ENCODE peak calls at places on chromosomes 12 and 14, in eight cellular contexts. J, L, D, H, Z, S, E and Q are unnamed samples. For H3K4me1, the result is how much of the 10 kb centered on the place peaks cover.

GRCh38 chr14:28577711-28578131 is 188.9 kb upstream of the FOXG1 start:
- DNase-seq in J (no peak), L (no peak), D (no peak), H (no peak), Z (no peak), S (no peak), E (peak), Q (no peak)

GRCh38 chr12:32126720-32127119 is 20.1 kb downstream of the BICD1 start:
- DNase-seq in J (no peak), L (no peak), D (no peak), H (no peak), Z (no peak), S (no peak), E (no peak), Q (no peak)

GRCh38 chr14:29035129-29035528 is 268.5 kb downstream of the FOXG1 start:
- DNase-seq in J (no peak), L (no peak), D (no peak), H (no peak), Z (no peak), S (no peak), E (no peak), Q (no peak)

GRCh38 chr12:66367015-66367667 is 64.8 kb downstream of the HELB start:
- DNase-seq in J (no peak), L (no peak), D (no peak), H (no peak), Z (no peak), S (no peak), E (no peak), Q (no peak)

GRCh38 chr12:26121323-26121740 is 3.5 kb downstream of the BHLHE41 start:
- DNase-seq in J (no peak), L (no peak), D (no peak), H (no peak), Z (no peak), S (no peak), E (no peak), Q (no peak)

GRCh38 chr12:90013409-90013808 is 304.8 kb upstream of the ATP2B1 start:
- DNase-seq in J (no peak), L (no peak), D (no peak), H (peak), Z (no peak), S (no peak), E (peak), Q (no peak)

GRCh38 chr12:42969357-42969756 is 379.8 kb upstream of the PRICKLE1 start:
- DNase-seq in J (no peak), L (no peak), D (no peak), H (no peak), Z (no peak), S (no peak), E (peak), Q (no peak)

GRCh38 chr14:22837750-22838538 is 1.6 kb downstream of the MMP14 start:
- DNase-seq in J (no peak), L (no peak), D (no peak), H (no peak), Z (peak), S (peak), E (no peak), Q (no peak)

GRCh38 chr12:14771651-14772137 is 31.6 kb downstream of the WBP11 start:
- DNase-seq in J (no peak), L (no peak), D (no peak), H (peak), Z (no peak), S (no peak), E (peak), Q (no peak)

GRCh38 chr12:90027889-90028570 is 319.4 kb upstream of the ATP2B1 start:
- DNase-seq in J (no peak), L (no peak), D (no peak), H (no peak), Z (no peak), S (no peak), E (no peak), Q (no peak)

GRCh38 chr12:851913-852312 is 97.6 kb downstream of the RAD52 start:
- DNase-seq in J (no peak), L (no peak), D (no peak), H (no peak), Z (no peak), S (no peak), E (peak), Q (no peak)

GRCh38 chr12:68189766-68190700 is 30.5 kb upstream of the IFNG start:
- DNase-seq in J (no peak), L (no peak), D (no peak), H (peak), Z (no peak), S (no peak), E (no peak), Q (no peak)

DNA sequence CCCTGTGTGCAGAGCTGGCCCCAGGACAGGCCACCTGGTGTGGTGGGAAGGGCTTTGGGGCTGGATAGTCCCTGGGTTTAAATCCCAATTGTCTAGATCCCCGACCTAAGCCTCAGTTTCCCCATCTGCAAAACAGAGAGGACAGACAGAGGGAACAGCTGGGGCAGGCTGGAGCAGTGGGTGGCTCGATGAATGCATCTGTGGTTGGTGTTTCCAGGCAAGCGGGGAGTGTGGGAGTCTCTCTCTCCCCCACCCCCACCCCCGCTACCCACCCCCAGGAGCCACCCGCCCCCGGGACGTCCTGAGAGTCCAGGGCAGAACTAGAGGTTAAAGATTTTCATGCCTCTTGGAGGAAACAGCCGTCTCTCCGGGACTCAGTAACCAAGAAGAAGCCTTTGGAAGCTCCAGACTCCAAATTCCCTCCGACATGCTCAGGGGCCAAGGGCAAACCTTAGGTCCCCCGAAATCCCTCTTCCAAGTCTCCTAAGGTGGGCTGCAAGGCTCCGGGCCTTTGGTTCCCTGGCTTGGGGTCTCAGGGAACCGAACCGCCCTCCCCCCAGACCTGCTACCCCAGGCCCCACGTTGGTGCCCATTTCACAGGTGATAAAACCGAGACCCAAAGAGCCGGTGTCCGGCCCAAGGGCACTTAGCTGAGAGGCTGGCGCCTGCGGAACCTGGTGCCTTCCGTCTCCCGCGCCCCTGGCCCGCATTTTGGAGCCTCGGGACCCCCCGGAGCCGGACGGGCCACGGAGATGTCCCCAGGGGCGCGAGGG is 478 bp downstream of the TRPV4 start:
- DNase-seq in J (no peak), L (no peak), D (no peak), H (no peak), Z (no peak), S (no peak), E (no peak), Q (no peak)
- H3K4me3 ChIP-seq in J (peak), L (peak), D (peak), H (no peak), Z (peak), S (no peak), E (no peak), Q (peak)

GRCh38 chr12:57897296-57897974 is 43.9 kb upstream of the ATP23 start:
- DNase-seq in J (no peak), L (no peak), D (no peak), H (peak), Z (no peak), S (no peak), E (no peak), Q (no peak)
- H3K4me1 ChIP-seq in J (half or more), L (half or more), D (under half), H (half or more), Z (half or more), S (half or more), E (under half), Q (half or more)

DNA sequence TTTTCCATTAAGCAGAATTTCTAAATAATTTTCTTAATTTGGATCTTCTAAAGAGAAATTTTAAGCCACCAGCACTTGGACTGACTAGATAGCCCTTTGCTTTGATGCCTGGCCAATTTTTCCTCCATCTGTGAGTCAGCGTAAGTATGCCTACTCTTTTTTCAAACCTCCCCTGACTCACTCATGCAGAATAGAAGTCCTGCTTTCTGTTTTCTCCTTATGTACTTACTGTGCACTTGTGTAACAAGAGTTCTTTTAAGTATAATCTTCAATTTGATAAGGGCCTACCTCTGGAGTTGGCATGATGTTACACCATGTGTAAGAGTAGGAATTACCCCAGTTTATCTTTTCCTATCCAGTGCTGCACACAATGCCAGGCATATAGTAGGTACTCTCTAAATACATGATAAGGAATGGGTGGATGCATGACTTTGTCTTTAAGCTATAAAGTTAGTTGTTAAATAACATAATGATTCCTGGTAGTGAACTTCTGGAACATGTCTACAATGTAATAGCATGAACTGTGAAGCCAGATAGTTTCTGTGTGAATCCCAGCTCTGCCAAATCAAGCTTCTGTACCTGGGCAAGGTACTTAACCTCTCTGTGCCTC is 329.6 kb downstream of the TMTC2 start:
- DNase-seq in J (no peak), L (no peak), D (peak), H (no peak), Z (no peak), S (peak), E (peak), Q (no peak)
- H3K4me3 ChIP-seq in J (peak), L (no peak), D (no peak), H (no peak), Z (peak), S (no peak), E (no peak), Q (peak)

DNA sequence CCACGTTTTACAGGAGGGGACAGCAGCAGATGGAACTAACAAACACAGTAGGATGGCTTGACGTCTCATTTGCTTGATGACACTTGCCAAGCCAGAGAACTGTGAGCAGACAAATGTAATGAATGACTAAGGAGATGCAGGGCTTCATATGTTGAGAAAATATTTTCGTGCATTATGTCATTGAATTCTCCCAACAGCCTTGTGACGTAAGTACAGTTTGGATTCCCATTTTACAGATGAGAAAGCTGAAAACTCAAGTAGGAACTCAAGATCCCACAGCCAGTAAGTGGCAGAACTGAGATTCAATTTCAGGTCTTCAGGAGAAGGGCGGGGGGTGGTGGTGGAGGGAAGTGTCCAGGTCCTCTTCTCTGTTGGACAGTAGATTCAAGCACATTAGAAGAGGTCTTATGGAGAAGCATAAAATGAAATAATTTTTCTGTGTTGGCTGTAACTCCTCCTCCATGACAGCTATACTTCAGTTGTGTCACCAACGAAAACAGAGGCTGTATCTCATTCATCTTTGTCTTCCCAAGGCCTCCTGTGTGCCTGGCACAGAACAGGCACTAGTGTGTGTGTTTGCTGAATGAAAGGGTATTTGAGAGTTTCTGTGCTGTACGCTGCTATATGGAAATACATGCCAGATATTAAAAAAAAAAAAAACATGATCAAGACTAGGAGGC is 2.2 kb downstream of the VASH1 start:
- DNase-seq in J (no peak), L (peak), D (no peak), H (no peak), Z (no peak), S (no peak), E (no peak), Q (no peak)
- H3K4me1 ChIP-seq in J (under half), L (under half), D (under half), H (under half), Z (under half), S (under half), E (under half), Q (under half)

DNA sequence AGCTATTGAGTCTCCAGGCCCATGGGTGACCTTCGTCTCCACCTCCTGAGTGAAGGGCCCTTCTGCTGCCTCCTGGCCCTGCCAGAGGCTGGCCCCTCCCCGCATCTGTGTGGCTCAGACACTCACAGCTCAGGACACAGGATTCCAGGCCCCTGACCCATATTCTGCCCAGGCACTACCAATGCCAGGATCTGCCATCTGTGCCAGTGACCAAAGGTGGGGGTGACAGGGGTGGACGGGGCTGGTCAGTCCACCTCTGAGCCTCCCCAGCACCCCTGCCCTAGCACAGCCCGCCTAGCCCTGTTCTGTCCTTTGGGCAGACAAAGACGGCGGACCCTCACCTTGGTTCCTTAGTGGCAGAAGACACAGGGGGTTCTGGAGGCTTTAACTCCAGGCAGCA is 2.8 kb downstream of the ASB2 start:
- DNase-seq in J (no peak), L (no peak), D (no peak), H (no peak), Z (no peak), S (no peak), E (no peak), Q (no peak)
- H3K4me3 ChIP-seq in J (no peak), L (no peak), D (no peak), H (no peak), Z (no peak), S (no peak), E (no peak), Q (peak)

DNA sequence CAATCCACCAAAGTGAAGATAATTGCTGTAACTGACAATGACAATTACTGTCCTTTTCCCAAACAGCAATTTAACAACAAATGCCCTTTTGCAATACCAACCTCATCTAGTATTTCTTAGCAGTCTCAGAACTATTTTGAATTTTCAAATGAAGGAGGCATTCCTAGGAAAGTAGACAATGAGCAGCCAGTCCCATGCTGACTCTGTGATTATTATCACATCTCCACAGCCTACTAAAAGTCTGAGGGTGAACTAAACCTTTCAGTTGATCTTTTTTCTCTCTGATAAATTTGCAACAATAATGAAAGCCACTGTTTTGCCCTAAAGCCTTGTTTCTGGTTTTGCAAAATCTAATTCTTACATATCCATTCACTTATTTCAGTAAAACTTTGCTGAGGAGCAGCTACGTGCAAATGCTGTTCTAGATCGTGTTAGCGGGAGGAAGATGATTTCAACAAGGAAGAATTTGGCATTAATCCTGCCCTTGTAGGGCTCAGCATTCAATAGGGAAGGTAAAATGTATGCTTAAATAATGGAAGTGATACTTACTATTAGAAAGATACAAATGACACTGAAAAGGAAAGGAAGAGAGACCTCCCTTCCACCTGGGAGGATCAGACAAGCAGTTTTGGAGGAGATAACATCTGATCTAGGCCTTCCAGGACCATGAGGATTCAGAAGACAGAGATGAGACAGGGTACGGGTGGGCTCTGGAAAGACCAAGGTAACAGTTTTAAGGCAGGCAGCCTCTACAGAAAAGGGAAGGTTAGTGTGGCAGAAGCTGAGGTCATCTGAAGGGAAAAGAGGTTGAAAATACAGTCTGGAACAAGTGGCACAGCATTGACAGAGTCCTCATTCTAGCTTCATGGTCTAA is 47.4 kb downstream of the SLC38A1 start:
- DNase-seq in J (no peak), L (no peak), D (no peak), H (no peak), Z (no peak), S (no peak), E (no peak), Q (no peak)
- H3K4me1 ChIP-seq in J (under half), L (under half), D (under half), H (half or more), Z (half or more), S (under half), E (under half), Q (under half)

DNA sequence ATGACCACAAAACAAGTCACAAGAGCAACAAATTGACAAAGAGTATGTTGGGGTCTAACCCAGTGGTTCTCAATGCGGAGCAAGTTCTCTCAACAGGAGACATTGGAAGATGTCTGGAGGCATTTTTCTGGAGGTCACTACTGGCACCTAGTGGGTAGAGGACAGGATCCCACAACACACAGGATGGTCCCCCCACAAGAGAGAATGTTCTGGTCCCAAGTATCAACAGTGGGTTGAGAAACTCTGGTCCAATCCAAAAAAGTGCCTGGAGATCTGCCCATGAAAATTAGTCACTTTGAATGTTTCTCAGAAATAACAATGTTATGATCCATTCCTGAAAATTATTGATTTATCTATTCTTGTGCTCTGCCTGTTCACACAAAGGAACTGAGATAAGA is 3.3 kb downstream of the SSH1 start:
- DNase-seq in J (no peak), L (no peak), D (no peak), H (no peak), Z (no peak), S (no peak), E (peak), Q (no peak)
- H3K4me3 ChIP-seq in J (peak), L (no peak), D (no peak), H (no peak), Z (no peak), S (no peak), E (no peak), Q (peak)

GRCh38 chr12:104590002-104590401 is 133.3 kb downstream of the CHST11 start:
- DNase-seq in J (no peak), L (no peak), D (no peak), H (no peak), Z (no peak), S (no peak), E (no peak), Q (no peak)
- H3K4me1 ChIP-seq in J (under half), L (under half), D (under half), H (under half), Z (under half), S (under half), E (half or more), Q (under half)

DNA sequence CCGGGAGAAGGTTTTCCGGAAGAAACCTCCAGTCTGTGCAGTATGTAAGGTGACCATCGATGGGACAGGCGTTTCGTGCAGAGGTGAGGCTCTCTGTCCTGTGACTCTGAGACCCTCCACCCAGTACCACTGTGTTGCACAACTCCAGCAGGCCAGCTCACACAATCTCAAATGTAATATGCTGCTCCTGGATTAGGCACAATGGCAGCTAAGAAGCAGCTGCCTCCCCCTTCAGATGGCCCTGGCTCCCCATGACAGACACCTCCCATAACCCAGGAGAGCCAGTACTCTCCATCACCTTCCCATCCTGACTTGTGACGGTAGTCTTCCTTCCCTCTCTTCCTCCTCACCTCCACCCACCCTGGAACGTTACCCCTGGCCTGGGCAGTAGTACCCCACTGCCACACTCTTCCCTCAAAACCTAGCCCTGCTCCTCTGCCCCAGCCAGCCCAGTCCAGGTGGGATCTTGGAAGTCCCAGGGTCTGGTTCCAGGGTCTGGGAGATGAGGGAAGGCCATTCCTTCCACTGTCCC is 2.1 kb downstream of the TNS2 start:
- DNase-seq in J (peak), L (peak), D (no peak), H (no peak), Z (peak), S (no peak), E (no peak), Q (no peak)
- H3K4me3 ChIP-seq in J (peak), L (peak), D (no peak), H (no peak), Z (peak), S (no peak), E (peak), Q (peak)